ENCODE peak calls at places on chromosomes 7 and 10, in nine cellular contexts. A is AG08395; D is NCI-H69; C is NCI-H2171 treated with DMSO at 0.1 percent for 48 hours; P is right atrium auricular region; H is stimulated activated CD8-positive, alpha-beta memory T cell treated with anti-CD3 and anti-CD28 coated beads, Interleukin-7, amount 100 ng/mL, for 1 hour; E is iris pigment epithelial cell; V is tibial artery; B is posterior vena cava. M is an unnamed sample.
A peak's percentile ranks its signal among the peaks of the same experiment; 100 is the strongest.

GRCh38 chr10:60943372-60944158 is 420 bp downstream of the RHOBTB1 start:
- DNase-seq in A (peak; percentile 64), H (no peak), C (peak; percentile 66), B (peak; percentile 93), E (peak; percentile 62), D (peak; percentile 80), V (peak; percentile 65), P (peak; percentile 75), M (peak; percentile 6)

GRCh38 chr10:32337343-32337742 is 9.6 kb downstream of the EPC1 start:
- DNase-seq in C (no peak), A (no peak), B (no peak), E (no peak), D (no peak), V (no peak), P (no peak), H (no peak), M (no peak)

GRCh38 chr7:1708640-1709249 is 38.7 kb downstream of the ELFN1 start:
- DNase-seq in E (no peak), D (no peak), V (peak; percentile 14), P (no peak), B (peak; percentile 54), C (no peak), H (no peak), A (no peak), M (no peak)

GRCh38 chr7:121219031-121219430 is 109.8 kb upstream of the WNT16 start:
- DNase-seq in C (no peak), V (no peak), P (no peak), A (peak; percentile 10), D (no peak), H (no peak), B (no peak), E (peak; percentile 20), M (no peak)

GRCh38 chr7:155785536-155785935 is 26.7 kb downstream of the SHH start:
- DNase-seq in E (peak; percentile 68), H (no peak), V (no peak), C (no peak), B (no peak), A (no peak), P (no peak), D (no peak), M (no peak)

GRCh38 chr10:132875435-132875834 is 66.9 kb downstream of the CFAP46 start:
- DNase-seq in D (no peak), B (no peak), P (no peak), A (no peak), V (no peak), H (no peak), E (no peak), C (no peak), M (no peak)

GRCh38 chr7:81415181-81415580 is 354.7 kb downstream of the HGF start:
- DNase-seq in H (no peak), B (no peak), P (no peak), A (no peak), E (peak; percentile 60), V (no peak), D (no peak), C (no peak), M (no peak)

GRCh38 chr10:114100848-114101741 is 57.4 kb downstream of the ADRB1 start:
- DNase-seq in B (peak; percentile 84), D (peak; percentile 60), H (no peak), E (peak; percentile 58), A (peak; percentile 38), C (no peak), P (no peak), V (no peak), M (no peak)

GRCh38 chr7:913736-914520 is 37.6 kb downstream of the GET4 start:
- DNase-seq in B (no peak), V (no peak), C (no peak), H (no peak), E (no peak), P (no peak), A (no peak), D (no peak), M (no peak)

GRCh38 chr10:59098811-59099452 is 77.5 kb upstream of the PHYHIPL start:
- DNase-seq in D (peak; percentile 89), A (peak; percentile 28), E (peak; percentile 18), P (no peak), H (no peak), V (no peak), C (no peak), B (no peak), M (no peak)

GRCh38 chr10:60572511-60573194 is 183.0 kb upstream of the ANK3 start:
- DNase-seq in D (peak; percentile 84), H (no peak), C (peak; percentile 83), A (peak; percentile 22), P (no peak), E (peak; percentile 83), B (no peak), V (no peak), M (peak; percentile 48)

GRCh38 chr10:35421553-35422178 is 85.4 kb downstream of the CCNY start:
- DNase-seq in P (no peak), A (peak; percentile 94), C (no peak), B (no peak), D (no peak), E (peak; percentile 95), H (no peak), V (peak; percentile 41), M (no peak)

GRCh38 chr10:124588736-124589451 is 127.3 kb downstream of the LHPP start:
- DNase-seq in A (no peak), H (no peak), B (no peak), V (peak; percentile 34), E (no peak), P (peak; percentile 69), D (no peak), C (no peak), M (no peak)

GRCh38 chr10:3889961-3890522 is 105.0 kb upstream of the KLF6 start:
- DNase-seq in P (no peak), B (no peak), D (no peak), C (no peak), A (no peak), H (no peak), E (peak; percentile 96), V (no peak), M (no peak)

GRCh38 chr10:119391430-119392313 is 150.8 kb downstream of the RGS10 start:
- DNase-seq in C (no peak), P (no peak), V (no peak), B (no peak), D (peak; percentile 41), H (no peak), E (peak; percentile 74), A (peak; percentile 51), M (no peak)

GRCh38 chr10:88787463-88787862 is 15.1 kb upstream of the LIPM start:
- DNase-seq in B (no peak), C (no peak), V (no peak), H (no peak), E (no peak), D (no peak), A (no peak), P (no peak), M (no peak)

GRCh38 chr7:151920533-151920932 is 35.7 kb upstream of the GALNTL5 start:
- DNase-seq in D (no peak), A (no peak), B (no peak), H (no peak), C (no peak), E (no peak), P (no peak), V (no peak), M (no peak)

GRCh38 chr7:17099083-17099973 is 199.1 kb upstream of the AHR start:
- DNase-seq in C (no peak), V (no peak), P (no peak), D (no peak), A (no peak), E (peak; percentile 58), B (no peak), H (no peak), M (no peak)

GRCh38 chr7:80841566-80842478 is 77.0 kb downstream of the SEMA3C start:
- DNase-seq in A (no peak), C (no peak), B (no peak), D (peak; percentile 45), V (no peak), E (peak; percentile 38), P (no peak), H (no peak), M (no peak)